ENCODE peak calls at places on chromosomes 3 and 15, in six cellular contexts. X is sigmoid colon; T is psoas muscle; B is Panc1; N is endodermal cell; Q is CD8-positive, alpha-beta T cell. O is an unnamed sample.

GRCh38 chr3:125165189-125165947 is 47.2 kb downstream of the SLC12A8 start:
- DNase-seq in N (peak), X (no peak), Q (no peak), B (peak), T (peak), O (peak)

GRCh38 chr3:61381745-61382392 is 130.6 kb upstream of the FHIT start:
- DNase-seq in T (no peak), N (no peak), Q (no peak), X (no peak), B (no peak), O (peak)

GRCh38 chr3:2872884-2873283 is 237.3 kb downstream of the IL5RA start:
- DNase-seq in X (no peak), B (no peak), Q (no peak), T (no peak), N (no peak), O (no peak)

GRCh38 chr3:189862385-189863023 is 231.3 kb downstream of the TP63 start:
- DNase-seq in B (no peak), Q (no peak), X (no peak), T (no peak), N (no peak), O (peak)

GRCh38 chr15:99594916-99595315 is 29.1 kb downstream of the MEF2A start:
- DNase-seq in B (no peak), Q (no peak), X (no peak), N (no peak), T (no peak), O (no peak)

GRCh38 chr3:64490180-64490579 is 197.6 kb downstream of the ADAMTS9 start:
- DNase-seq in T (no peak), N (peak), B (no peak), Q (no peak), X (no peak), O (no peak)

GRCh38 chr15:33098082-33099058 is 96.1 kb downstream of the FMN1 start:
- DNase-seq in Q (no peak), B (no peak), N (no peak), T (no peak), X (no peak), O (peak)

GRCh38 chr3:51340989-51341636 is 44.0 kb upstream of the MANF start:
- DNase-seq in B (no peak), T (no peak), Q (no peak), X (peak), N (peak), O (peak)

GRCh38 chr3:176120507-176120906 is 1076.8 kb downstream of the TBL1XR1 start:
- DNase-seq in T (no peak), B (no peak), Q (no peak), N (no peak), X (no peak), O (peak)

GRCh38 chr3:57179580-57180410 is 14.6 kb upstream of the IL17RD start:
- DNase-seq in Q (no peak), N (no peak), B (no peak), X (no peak), T (no peak), O (peak)

GRCh38 chr15:62571072-62571471 is 406.0 kb upstream of the C2CD4B start:
- DNase-seq in B (no peak), N (no peak), X (no peak), T (no peak), Q (no peak), O (no peak)

GRCh38 chr3:159765025-159765859 is 223.4 kb upstream of the IL12A start:
- DNase-seq in Q (no peak), X (peak), N (peak), T (peak), B (peak), O (peak)

GRCh38 chr15:94815110-94815726 is 583.9 kb downstream of the MCTP2 start:
- DNase-seq in Q (no peak), T (no peak), B (no peak), X (no peak), N (no peak), O (no peak)

GRCh38 chr3:36211656-36211999 is 168.7 kb upstream of the STAC start:
- DNase-seq in Q (no peak), X (no peak), N (no peak), B (no peak), T (no peak), O (no peak)

GRCh38 chr15:48040166-48040817 is 80.5 kb upstream of the SLC24A5 start:
- DNase-seq in N (no peak), T (no peak), X (no peak), B (no peak), Q (no peak), O (peak)

GRCh38 chr3:45178131-45179023 is 32.2 kb upstream of the CDCP1 start:
- DNase-seq in T (no peak), X (no peak), B (no peak), Q (no peak), N (no peak), O (peak)

GRCh38 chr3:55074861-55075260 is 147.0 kb upstream of the LRTM1 start:
- DNase-seq in N (no peak), Q (no peak), B (no peak), X (no peak), T (no peak), O (peak)

GRCh38 chr3:100796556-100796955 is 87.3 kb downstream of the TFG start:
- DNase-seq in T (no peak), Q (no peak), B (no peak), N (no peak), X (no peak), O (peak)

GRCh38 chr3:15346516-15346915 is 14.1 kb upstream of the SH3BP5 start:
- DNase-seq in N (no peak), Q (no peak), T (no peak), B (no peak), X (no peak), O (no peak)

GRCh38 chr3:67388738-67389137 is 265.7 kb downstream of the SUCLG2 start:
- DNase-seq in Q (no peak), B (no peak), X (no peak), N (no peak), T (no peak), O (no peak)

GRCh38 chr3:88809993-88810392 is 297.4 kb upstream of the EPHA3 start:
- DNase-seq in T (no peak), Q (no peak), N (no peak), X (no peak), B (no peak), O (no peak)

GRCh38 chr15:64029111-64029510 is 17.2 kb downstream of the DAPK2 start:
- DNase-seq in T (no peak), Q (no peak), N (no peak), X (no peak), B (no peak), O (no peak)

GRCh38 chr15:87387681-87388240 is 868.8 kb downstream of the NTRK3 start:
- DNase-seq in B (no peak), T (no peak), X (no peak), Q (no peak), N (no peak), O (no peak)

GRCh38 chr3:30641612-30642251 is 35.3 kb downstream of the TGFBR2 start:
- DNase-seq in B (no peak), N (no peak), T (no peak), Q (no peak), X (no peak), O (no peak)

GRCh38 chr15:70306582-70306981 is 208.9 kb upstream of the TLE3 start:
- DNase-seq in T (no peak), Q (no peak), B (no peak), X (no peak), N (no peak), O (no peak)

DNA sequence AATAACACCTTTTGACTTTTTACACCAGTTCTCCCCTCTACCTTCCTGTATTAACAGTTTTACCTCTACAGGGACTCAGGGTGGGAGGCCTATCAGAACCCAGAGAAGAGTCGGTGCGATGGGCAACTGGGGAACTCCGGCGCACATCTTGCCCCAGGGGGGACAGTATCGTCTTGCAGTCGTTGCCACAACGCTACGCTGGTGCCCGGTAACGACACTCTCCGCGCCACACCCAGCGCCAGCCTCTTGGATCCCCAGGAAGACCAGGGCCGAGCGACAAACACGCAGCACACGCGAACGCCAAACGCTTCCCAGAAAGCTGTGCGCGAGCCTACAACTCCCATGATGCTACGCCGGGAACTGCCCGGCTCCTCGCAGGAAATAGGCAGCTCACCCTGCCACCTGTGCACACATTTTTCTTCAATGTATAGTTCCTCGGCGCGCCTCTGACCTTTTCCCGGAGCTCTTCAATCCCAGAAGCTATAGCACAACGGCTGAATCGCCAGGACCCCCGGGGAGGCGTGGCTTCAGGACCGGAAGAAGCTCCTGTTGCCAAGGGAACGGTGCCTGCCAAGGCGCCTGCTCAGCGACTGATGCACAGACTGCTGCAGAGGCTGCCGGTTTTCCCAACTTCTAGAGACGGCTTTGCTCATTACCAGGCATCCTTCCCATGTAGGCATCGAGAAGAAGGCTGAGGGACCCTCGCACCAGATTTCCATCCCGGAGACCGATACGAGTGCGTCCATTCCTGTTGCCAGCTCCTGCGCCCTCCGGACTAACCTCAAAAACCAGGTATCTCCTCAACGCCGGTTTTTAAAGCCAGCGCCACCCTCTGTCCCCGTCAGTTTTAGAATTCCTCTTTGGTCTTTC is at the start of gene ARL6:
- DNase-seq in B (peak), T (peak), N (peak), Q (peak), X (peak), O (peak)
- H3K4me3 ChIP-seq in B (peak), T (peak), N (peak), Q (peak), X (peak), O (peak)

DNA sequence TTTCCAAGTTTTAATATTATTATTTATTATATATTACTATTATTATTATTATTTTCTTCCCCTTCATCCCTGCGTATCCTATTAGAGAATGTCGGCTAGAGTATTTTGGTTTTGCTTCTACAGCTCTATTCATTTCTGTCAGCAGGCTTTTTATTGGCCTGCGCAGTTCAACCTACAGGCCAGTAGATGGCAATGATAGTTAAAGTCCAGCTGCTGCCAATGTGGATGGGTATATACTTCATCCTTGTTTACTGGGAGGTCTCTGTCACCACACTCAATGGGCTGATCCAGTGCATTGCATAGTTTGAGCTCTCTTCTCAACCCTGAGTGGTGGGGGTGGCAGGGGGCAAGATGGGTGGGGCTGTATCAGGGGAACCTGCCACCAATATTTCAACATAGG is 799.8 kb downstream of the NSUN3 start:
- DNase-seq in T (no peak), B (peak), Q (no peak), X (no peak), N (peak), O (peak)
- TF ChIP-seq CTCF in T (no peak), B (peak), Q (no peak), X (no peak), N (peak), O (peak)

DNA sequence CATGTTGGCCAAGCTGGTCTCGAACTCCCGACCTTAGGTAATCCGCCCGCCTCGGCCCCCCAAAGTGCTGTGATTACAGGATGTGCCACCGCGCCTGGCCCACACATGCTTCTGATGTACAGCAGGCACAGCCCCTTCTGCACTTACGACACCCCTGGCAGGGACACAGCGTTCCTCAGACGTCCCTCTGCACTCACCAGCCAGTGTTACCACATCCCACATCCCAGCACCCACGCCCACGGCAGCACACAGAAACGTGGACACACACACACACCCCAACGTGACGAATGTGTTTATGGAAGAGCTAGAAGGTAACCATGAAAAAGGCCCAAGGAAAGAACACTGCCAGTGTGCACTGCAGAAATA is 576 bp upstream of the RPAP1 start:
- DNase-seq in B (no peak), N (no peak), X (peak), Q (peak), T (peak), O (peak)
- H3K4me3 ChIP-seq in B (peak), N (peak), X (peak), Q (peak), T (peak), O (peak)

GRCh38 chr3:58531956-58532355 is 5.0 kb downstream of the ACOX2 start:
- DNase-seq in X (no peak), B (no peak), Q (no peak), T (no peak), N (no peak), O (no peak)
- TF ChIP-seq CTCF in X (no peak), B (no peak), Q (no peak), T (no peak), N (peak), O (no peak)

GRCh38 chr3:12345584-12346494 is 57.0 kb downstream of the PPARG start:
- DNase-seq in B (no peak), N (no peak), T (no peak), Q (no peak), X (no peak), O (no peak)
- H3K4me3 ChIP-seq in B (no peak), N (no peak), T (no peak), Q (no peak), X (no peak), O (no peak)

GRCh38 chr15:40847225-40847961 is 3.5 kb downstream of the SPINT1 start:
- DNase-seq in B (no peak), X (no peak), N (peak), Q (no peak), T (no peak), O (peak)
- TF ChIP-seq CTCF in B (no peak), X (no peak), N (no peak), Q (no peak), T (no peak), O (no peak)

DNA sequence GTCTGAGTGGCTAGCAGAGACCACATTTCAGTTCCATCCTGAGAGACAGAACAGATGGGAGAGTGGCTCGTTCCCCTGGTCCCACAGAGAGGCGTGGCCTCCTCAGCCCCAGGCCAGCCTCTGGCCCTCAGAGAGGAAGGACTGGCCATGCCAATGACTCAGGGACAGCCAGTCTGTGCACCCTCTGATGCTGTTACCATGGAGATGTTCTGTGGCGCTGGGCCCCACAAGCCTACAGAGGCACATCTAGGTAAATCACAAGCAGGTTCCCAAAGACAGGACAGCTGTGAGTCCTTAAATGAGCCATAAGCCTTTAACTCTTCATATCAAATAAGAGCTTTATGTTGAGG is 40.8 kb downstream of the WHAMM start:
- DNase-seq in Q (peak), T (no peak), X (no peak), N (no peak), B (no peak), O (no peak)
- H3K4me3 ChIP-seq in Q (no peak), T (no peak), X (no peak), N (no peak), B (no peak), O (no peak)